ENCODE peak calls at places on chromosomes 6 and 20, in six cellular contexts. F is activated CD4-positive, alpha-beta T cell treated with anti-CD3 and anti-CD28 coated beads, Interleukin-2, amount 50 U/mL, for 24 hours; V is heart left ventricle; Q is CD8-positive, alpha-beta memory T cell; B is COR-L47; T is NCI-H2081. H is an unnamed sample.

GRCh38 chr6:130922922-130923321 is 95.7 kb downstream of the SMLR1 start:
- DNase-seq in F (no peak), V (no peak), Q (no peak), B (no peak), T (no peak), H (no peak)

GRCh38 chr6:42782689-42783176 is 881 bp downstream of the BICRAL start:
- DNase-seq in F (peak; percentile 73), V (peak; percentile 88), Q (peak; percentile 79), B (peak; percentile 82), T (peak; percentile 83), H (peak; percentile 93)

GRCh38 chr6:20577280-20577679 is 43.0 kb downstream of the CDKAL1 start:
- DNase-seq in F (no peak), V (no peak), Q (no peak), B (no peak), T (no peak), H (no peak)

GRCh38 chr6:80457044-80457933 is 350.8 kb downstream of the BCKDHB start:
- DNase-seq in F (no peak), V (peak; percentile 82), Q (no peak), B (no peak), T (no peak), H (no peak)

GRCh38 chr6:27208042-27208441 is 39.5 kb upstream of the PRSS16 start:
- DNase-seq in F (no peak), V (no peak), Q (no peak), B (no peak), T (no peak), H (no peak)

GRCh38 chr6:141988327-141988726 is 144.4 kb upstream of the GJE1 start:
- DNase-seq in F (no peak), V (no peak), Q (no peak), B (no peak), T (no peak), H (no peak)

GRCh38 chr6:65259080-65259479 is 447.9 kb downstream of the EYS start:
- DNase-seq in F (no peak), V (no peak), Q (no peak), B (no peak), T (no peak), H (no peak)

GRCh38 chr6:72646604-72647485 is 25.0 kb downstream of the KCNQ5 start:
- DNase-seq in F (no peak), V (no peak), Q (no peak), B (no peak), T (no peak), H (no peak)

GRCh38 chr6:154298297-154298696 is 58.3 kb downstream of the IPCEF1 start:
- DNase-seq in F (no peak), V (no peak), Q (no peak), B (no peak), T (no peak), H (no peak)

GRCh38 chr6:85460951-85461805 is 11.3 kb downstream of the NT5E start:
- DNase-seq in F (no peak), V (no peak), Q (peak; percentile 56), B (no peak), T (no peak), H (no peak)

GRCh38 chr6:26240981-26241770 is 123.8 kb upstream of the BTN3A2 start:
- DNase-seq in F (no peak), V (no peak), Q (peak; percentile 65), B (no peak), T (no peak), H (no peak)

GRCh38 chr6:30325873-30326445 is 768 bp upstream of the TRIM39 start:
- DNase-seq in F (peak; percentile 51), V (no peak), Q (peak; percentile 91), B (peak; percentile 45), T (peak; percentile 64), H (no peak)

GRCh38 chr6:129331450-129332138 is 378.4 kb downstream of the ARHGAP18 start:
- DNase-seq in F (no peak), V (no peak), Q (no peak), B (no peak), T (no peak), H (no peak)

GRCh38 chr6:40882321-40882720 is 156.7 kb downstream of the UNC5CL start:
- DNase-seq in F (no peak), V (no peak), Q (no peak), B (peak; percentile 22), T (peak; percentile 32), H (no peak)

GRCh38 chr20:19789446-19789845 is 31.4 kb downstream of the RIN2 start:
- DNase-seq in F (no peak), V (no peak), Q (no peak), B (no peak), T (no peak), H (no peak)

GRCh38 chr6:73610444-73611275 is 43.1 kb downstream of the SLC17A5 start:
- DNase-seq in F (no peak), V (no peak), Q (peak; percentile 38), B (no peak), T (peak; percentile 11), H (no peak)

GRCh38 chr6:2990179-2990931 is 9.3 kb upstream of the NQO2 start:
- DNase-seq in F (no peak), V (no peak), Q (no peak), B (no peak), T (peak; percentile 29), H (no peak)

GRCh38 chr6:45350186-45350585 is 22.1 kb downstream of the RUNX2 start:
- DNase-seq in F (no peak), V (no peak), Q (no peak), B (no peak), T (no peak), H (no peak)